ENCODE peak calls at places on chromosomes 11 and 22, in nine cellular contexts. Q is PC-3, R is left lung, E is pancreas, I is A549, W is heart right ventricle, B is lower lobe of right lung, H is neural progenitor cell, Z is osteoblast. G is an unnamed sample.

GRCh38 chr11:19370100-19370861 is 129.5 kb upstream of the E2F8 start:
- DNase-seq in H (no peak), E (no peak), W (no peak), I (no peak), Q (peak; percentile 74), R (no peak), B (no peak), Z (no peak), G (peak; percentile 88)

GRCh38 chr11:134734446-134734845 is 322.4 kb upstream of the B3GAT1 start:
- DNase-seq in I (no peak), Z (no peak), R (no peak), H (no peak), B (no peak), Q (no peak), E (no peak), W (no peak), G (no peak)

GRCh38 chr11:102197759-102198158 is 87.5 kb downstream of the YAP1 start:
- DNase-seq in R (no peak), I (no peak), W (no peak), Z (no peak), B (no peak), Q (no peak), H (peak; percentile 91), E (no peak), G (no peak)

GRCh38 chr11:61564936-61565696 is 15.8 kb downstream of the SYT7 start:
- DNase-seq in Q (no peak), E (peak; percentile 4), I (no peak), B (no peak), Z (no peak), H (no peak), R (no peak), W (no peak), G (no peak)

GRCh38 chr11:109858152-109858551 is 235.0 kb upstream of the ZC3H12C start:
- DNase-seq in E (no peak), W (no peak), Z (no peak), R (no peak), I (no peak), B (no peak), Q (no peak), H (no peak), G (no peak)

GRCh38 chr11:75160328-75160757 is 9.4 kb downstream of the SLCO2B1 start:
- DNase-seq in E (no peak), H (no peak), B (no peak), Q (no peak), Z (no peak), R (no peak), I (no peak), W (peak; percentile 50), G (no peak)

GRCh38 chr22:46171940-46172339 is 21.6 kb downstream of the PPARA start:
- DNase-seq in E (peak; percentile 37), Z (peak; percentile 69), W (no peak), Q (peak; percentile 86), R (no peak), B (no peak), I (no peak), H (no peak), G (peak; percentile 81)

GRCh38 chr11:35142481-35143207 is 3.7 kb downstream of the CD44 start:
- DNase-seq in Q (peak; percentile 83), R (no peak), W (no peak), I (no peak), E (no peak), H (peak; percentile 33), Z (peak; percentile 88), B (no peak), G (peak; percentile 81)

DNA sequence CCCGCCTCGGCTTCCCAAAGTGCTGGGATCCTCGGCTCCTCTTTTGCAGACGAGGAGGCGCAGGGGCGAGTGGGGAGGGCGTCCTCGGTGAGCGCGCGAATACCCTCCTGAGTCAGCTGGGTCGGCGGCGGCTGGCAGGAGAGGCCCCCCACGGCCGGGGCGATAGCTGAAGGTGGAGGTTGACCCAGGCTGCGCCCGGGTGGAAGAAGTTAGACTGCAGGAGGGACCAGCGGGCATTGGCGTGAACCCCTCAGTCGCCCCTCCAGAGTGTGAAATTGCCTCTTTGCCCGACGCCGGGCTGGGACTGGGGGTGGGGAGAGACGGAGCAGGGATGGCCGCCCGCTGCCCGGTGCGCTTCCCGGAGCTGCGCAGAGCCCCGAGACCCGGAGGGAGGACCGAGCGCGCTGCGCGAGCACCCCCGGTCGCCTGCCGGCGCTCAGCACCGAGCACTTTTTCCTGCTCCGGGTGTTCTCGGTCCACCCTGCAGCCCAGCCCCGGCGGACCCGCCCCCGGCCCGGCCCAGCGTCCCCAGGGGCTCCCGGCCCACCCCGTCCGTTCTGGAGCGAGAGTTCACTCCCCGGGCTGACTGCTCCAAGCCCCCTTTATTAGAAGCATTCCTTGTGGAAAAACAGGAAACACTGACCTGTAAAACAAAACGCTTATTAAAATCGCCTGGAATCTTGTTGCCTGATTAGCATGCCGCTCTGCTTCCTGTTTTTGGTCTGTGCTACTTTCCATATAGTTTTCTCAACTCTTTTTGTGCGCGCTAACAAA is 13.7 kb upstream of the CPT1A start:
- DNase-seq in Z (peak; percentile 97), E (peak; percentile 38), Q (no peak), W (peak; percentile 60), I (no peak), B (peak; percentile 58), R (peak; percentile 49), H (peak; percentile 60), G (no peak)
- TF ChIP-seq CTCF in Z (no peak), E (no peak), Q (no peak), W (peak; percentile 66), I (no peak), B (no peak), R (peak; percentile 32), H (peak; percentile 23), G (no peak)

DNA sequence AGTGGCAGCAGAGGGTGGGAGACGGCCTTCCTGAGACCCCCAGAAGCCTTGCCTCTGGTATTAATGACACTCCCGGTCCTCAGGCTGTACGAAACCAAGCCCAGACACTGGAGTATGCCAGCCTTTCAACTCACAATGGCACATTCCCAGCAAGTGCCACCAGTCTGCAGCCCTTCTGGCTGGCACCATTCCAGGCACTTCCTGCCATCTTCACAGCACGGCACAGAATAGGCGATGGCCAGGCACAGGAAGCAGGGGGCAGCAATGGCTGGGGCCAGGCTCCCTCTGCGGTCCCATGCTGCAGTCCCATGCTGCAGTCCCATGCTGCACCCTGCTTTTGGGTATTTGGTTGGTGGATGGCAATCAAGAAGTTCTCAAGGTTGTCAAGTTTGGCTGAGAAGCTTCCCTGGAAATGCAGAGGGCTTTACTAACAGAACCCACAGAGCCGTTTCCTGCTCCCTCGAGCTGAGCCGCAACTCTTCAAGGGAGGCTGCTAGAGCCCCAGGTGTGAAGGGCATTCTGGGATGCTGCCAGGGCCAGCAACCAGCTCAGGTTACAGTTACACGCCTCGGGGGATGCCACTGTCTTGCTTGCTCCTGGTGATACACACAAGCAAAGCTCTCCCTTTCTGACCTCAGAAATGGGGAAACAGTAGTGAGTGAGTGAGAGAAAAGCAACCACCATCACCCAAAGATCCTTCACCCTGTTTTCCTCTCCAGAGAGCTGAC is 23.8 kb downstream of the LRFN4 start:
- DNase-seq in Q (peak; percentile 97), W (no peak), Z (peak; percentile 10), B (no peak), R (no peak), I (no peak), H (no peak), E (no peak), G (peak; percentile 83)
- H3K27ac ChIP-seq in Q (peak overlapping the region; percentile 4), W (no peak overlapping the region), Z (no peak overlapping the region), B (no peak overlapping the region), R (no peak overlapping the region), I (peak overlapping the region; percentile 95), H (no peak overlapping the region), E (no peak overlapping the region), G (no peak overlapping the region)

GRCh38 chr22:49861642-49862407 is 8.2 kb downstream of the ZBED4 start:
- DNase-seq in Q (no peak), Z (peak; percentile 54), I (no peak), E (no peak), B (no peak), R (no peak), W (no peak), H (no peak), G (no peak)
- TF ChIP-seq CTCF in Q (no peak), Z (no peak), I (no peak), E (no peak), B (no peak), R (no peak), W (no peak), H (no peak), G (no peak)

GRCh38 chr22:43356881-43357280 is 13.7 kb upstream of the SCUBE1 start:
- DNase-seq in B (no peak), E (no peak), Q (no peak), H (no peak), Z (no peak), R (no peak), W (no peak), I (no peak), G (no peak)
- H3K27ac ChIP-seq in B (no peak overlapping the region), E (no peak overlapping the region), Q (no peak overlapping the region), H (no peak overlapping the region), Z (no peak overlapping the region), R (no peak overlapping the region), W (no peak overlapping the region), I (no peak overlapping the region), G (no peak overlapping the region)

DNA sequence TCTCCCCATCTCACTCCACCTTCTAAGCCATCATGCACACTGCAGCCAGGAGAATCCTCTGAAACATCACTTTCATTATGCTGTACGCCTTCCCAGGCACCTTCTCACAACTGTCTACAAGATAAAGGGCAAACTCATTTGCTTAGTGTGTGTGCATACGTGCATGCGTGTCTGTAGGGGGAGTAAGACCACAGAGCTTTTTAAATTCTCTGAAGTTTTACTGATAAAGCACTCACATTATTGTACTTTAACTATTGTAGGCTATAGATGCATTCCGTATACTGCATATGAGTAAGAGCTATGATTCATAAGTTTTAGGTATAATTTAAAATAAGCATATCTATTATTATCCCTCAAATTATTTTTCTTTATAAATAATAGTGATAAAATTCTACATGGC is 15.3 kb upstream of the ANKK1 start:
- DNase-seq in Z (no peak), I (no peak), E (no peak), Q (no peak), B (no peak), W (no peak), H (no peak), R (no peak), G (peak; percentile 34)
- TF ChIP-seq CTCF in Z (no peak), I (no peak), E (no peak), Q (peak; percentile 44), B (no peak), W (no peak), H (peak; percentile 22), R (no peak), G (peak; percentile 57)

G was measured in foreskin keratinocyte.